ENCODE peak calls at places on chromosomes 12 and 14, in seven cellular contexts. X, R, Y, E, Z, V and P are unnamed samples.

GRCh38 chr14:68384881-68385280 is 408.0 kb downstream of the ZFP36L1 start:
- DNase-seq in X (no peak), E (peak; percentile 37), V (no peak), R (no peak), Y (no peak), Z (no peak), P (no peak)

GRCh38 chr14:90409209-90409730 is 12.4 kb downstream of the CALM1 start:
- DNase-seq in Z (no peak), X (peak; percentile 64), E (peak; percentile 91), R (peak; percentile 97), Y (peak; percentile 28), V (peak; percentile 92), P (peak; percentile 95)

GRCh38 chr12:6215120-6215807 is 15.1 kb downstream of the CD9 start:
- DNase-seq in V (no peak), Z (peak; percentile 94), X (no peak), E (no peak), R (no peak), Y (no peak), P (no peak)

GRCh38 chr12:96907681-96908163 is 665 bp downstream of the NEDD1 start:
- DNase-seq in R (peak; percentile 22), Y (peak; percentile 15), E (peak; percentile 26), V (no peak), Z (peak; percentile 56), X (no peak), P (peak; percentile 12)

GRCh38 chr14:65243766-65244442 is 141.6 kb upstream of the MAX start:
- DNase-seq in E (peak; percentile 40), X (no peak), V (no peak), Y (no peak), R (peak; percentile 54), Z (no peak), P (no peak)

GRCh38 chr12:55681142-55682077 is 26.3 kb downstream of the ITGA7 start:
- DNase-seq in Z (peak; percentile 94), Y (no peak), V (no peak), E (peak; percentile 59), X (peak; percentile 44), R (peak; percentile 63), P (peak; percentile 79)

GRCh38 chr14:38948171-38948570 is 154.9 kb downstream of the SEC23A start:
- DNase-seq in R (peak; percentile 49), V (peak; percentile 29), X (no peak), Z (no peak), E (peak; percentile 77), Y (no peak), P (no peak)

GRCh38 chr12:100279159-100279558 is 12.2 kb downstream of the SCYL2 start:
- DNase-seq in Z (peak; percentile 34), E (no peak), X (no peak), R (no peak), Y (no peak), V (no peak), P (no peak)

GRCh38 chr12:124232654-124232987 is 62.3 kb upstream of the RFLNA start:
- DNase-seq in E (no peak), V (no peak), R (peak; percentile 22), Y (no peak), X (no peak), Z (no peak), P (no peak)

GRCh38 chr12:100752841-100753240 is 41.7 kb upstream of the ANO4 start:
- DNase-seq in Z (no peak), E (peak; percentile 5), Y (no peak), V (no peak), X (no peak), R (peak; percentile 8), P (no peak)

GRCh38 chr12:123107926-123108681 is 42.8 kb downstream of the PITPNM2 start:
- DNase-seq in R (no peak), E (no peak), X (no peak), Y (no peak), Z (no peak), V (no peak), P (no peak)

GRCh38 chr12:85831327-85831990 is 4.8 kb downstream of the RASSF9 start:
- DNase-seq in Y (no peak), Z (no peak), R (no peak), E (peak; percentile 15), V (no peak), X (no peak), P (no peak)

GRCh38 chr12:116354950-116355779 is 77.7 kb upstream of the MED13L start:
- DNase-seq in V (no peak), E (no peak), X (no peak), Z (no peak), Y (no peak), R (no peak), P (no peak)

GRCh38 chr14:76260749-76261148 is 109.0 kb downstream of the GPATCH2L start:
- DNase-seq in E (no peak), Z (no peak), R (no peak), V (no peak), X (no peak), Y (no peak), P (no peak)

GRCh38 chr14:67221248-67221981 is 19.8 kb upstream of the PALS1 start:
- DNase-seq in Y (no peak), X (no peak), R (peak; percentile 50), V (peak; percentile 76), E (peak; percentile 86), Z (no peak), P (peak; percentile 41)

GRCh38 chr12:51721281-51721940 is 127.1 kb downstream of the FIGNL2 start:
- DNase-seq in V (no peak), Z (peak; percentile 90), R (peak; percentile 36), X (peak; percentile 40), E (no peak), Y (no peak), P (peak; percentile 67)

GRCh38 chr14:81323621-81324400 is 76.3 kb downstream of the STON2 start:
- DNase-seq in X (no peak), E (no peak), V (no peak), R (no peak), Z (peak; percentile 77), Y (peak; percentile 69), P (no peak)

GRCh38 chr14:38481939-38482678 is 226.2 kb upstream of the CLEC14A start:
- DNase-seq in Y (no peak), R (peak; percentile 72), Z (peak; percentile 5), V (no peak), X (no peak), E (peak; percentile 79), P (peak; percentile 42)

GRCh38 chr14:104370256-104370870 is 209.2 kb upstream of the C14orf180 start:
- DNase-seq in R (no peak), V (no peak), Z (peak; percentile 74), X (peak; percentile 26), Y (peak; percentile 16), E (no peak), P (no peak)

GRCh38 chr14:77469041-77469440 is 11.1 kb downstream of the AHSA1 start:
- DNase-seq in V (no peak), X (no peak), Z (no peak), E (no peak), Y (no peak), R (no peak), P (no peak)

DNA sequence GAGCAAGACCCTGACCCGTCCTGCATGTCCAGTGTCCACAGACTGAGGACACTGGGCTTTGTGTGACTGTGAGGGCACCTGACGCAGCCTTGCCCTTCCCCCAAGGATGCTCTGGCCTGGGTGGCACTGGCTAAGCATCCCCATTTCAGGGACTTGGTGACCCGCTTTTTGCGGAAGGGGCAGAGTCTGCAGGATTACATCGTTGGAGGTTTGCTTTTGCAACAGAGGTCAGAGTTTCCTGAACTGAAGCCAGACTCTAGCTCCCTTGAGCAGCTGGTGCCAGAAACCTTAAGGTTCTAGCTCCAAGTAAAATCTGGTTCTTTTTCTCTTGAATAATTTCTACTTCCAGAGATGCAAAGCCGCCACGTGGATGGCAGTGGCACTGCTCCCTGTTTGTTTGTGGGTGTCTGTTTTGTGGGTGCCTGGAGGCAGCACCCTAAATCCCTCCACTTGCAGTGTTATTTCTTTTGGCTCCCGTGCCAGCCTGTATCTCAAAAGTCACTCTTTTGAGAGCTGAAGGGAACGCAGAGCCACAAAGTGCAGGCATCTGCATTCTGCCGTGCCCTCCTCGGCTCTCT is 184.7 kb downstream of the TSPAN9 start:
- DNase-seq in R (peak; percentile 45), E (no peak), X (no peak), Z (no peak), Y (no peak), V (no peak), P (no peak)
- TF ChIP-seq CTCF in R (peak; percentile 4), E (no peak), X (no peak), Z (peak; percentile 14), Y (no peak), V (no peak), P (no peak)

DNA sequence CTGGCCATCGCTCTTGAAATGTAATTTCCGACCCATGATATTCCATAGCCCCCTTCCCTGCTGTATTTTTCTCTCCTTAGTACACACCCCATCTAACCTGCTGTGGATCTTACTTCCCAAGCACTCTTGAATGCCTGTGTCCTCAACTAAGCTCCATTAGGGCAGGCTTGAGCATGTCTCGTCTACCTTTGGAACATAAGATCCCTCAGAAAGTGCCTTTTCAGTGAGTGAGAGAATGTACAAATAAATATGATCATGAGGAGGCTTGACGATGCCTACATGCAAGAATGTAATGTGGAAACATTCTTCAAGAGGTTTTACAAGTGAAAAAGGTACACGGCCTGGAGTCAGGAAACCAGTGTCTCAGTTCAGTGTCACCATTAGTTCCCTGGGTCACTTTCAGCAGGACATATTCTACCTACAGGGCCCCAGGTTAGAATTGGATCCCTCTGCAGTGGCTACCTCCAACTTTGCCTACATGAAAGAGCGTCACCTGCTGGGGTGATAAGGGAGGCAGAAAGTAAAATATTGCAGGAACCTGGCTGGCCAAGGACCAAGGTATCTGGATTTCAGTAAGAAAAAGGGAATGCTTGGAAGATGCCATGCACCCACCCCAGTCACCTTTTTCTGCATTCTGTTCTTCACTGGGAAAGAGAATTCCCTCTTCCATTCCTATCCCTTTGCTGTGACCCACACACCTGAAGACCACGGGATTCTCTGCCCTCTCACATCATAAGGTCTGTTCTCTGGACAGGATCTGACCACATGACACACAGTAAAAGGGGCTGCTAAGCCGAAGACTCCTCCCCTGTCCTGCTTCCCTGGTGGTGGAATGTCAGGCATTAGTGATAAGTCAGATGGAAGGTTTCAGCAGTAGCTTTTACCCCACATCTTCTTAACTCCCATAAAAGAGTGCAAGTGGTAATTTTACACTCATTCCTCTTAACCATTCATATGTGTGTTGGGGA is 24.6 kb upstream of the SERPINA1 start:
- DNase-seq in E (no peak), X (no peak), V (no peak), Z (peak; percentile 52), Y (no peak), R (peak; percentile 35), P (no peak)
- TF ChIP-seq CTCF in E (peak; percentile 36), X (no peak), V (peak; percentile 23), Z (peak; percentile 61), Y (peak; percentile 28), R (peak; percentile 64), P (peak; percentile 25)

GRCh38 chr14:23006544-23007419 is 3.2 kb downstream of the C14orf93 start:
- DNase-seq in R (peak; percentile 99), Y (peak; percentile 97), Z (peak; percentile 98), X (peak; percentile 97), V (peak; percentile 86), E (peak; percentile 97), P (peak; percentile 99)
- TF ChIP-seq CTCF in R (peak; percentile 33), Y (peak; percentile 20), Z (no peak), X (peak; percentile 46), V (peak; percentile 54), E (peak; percentile 45), P (no peak)

DNA sequence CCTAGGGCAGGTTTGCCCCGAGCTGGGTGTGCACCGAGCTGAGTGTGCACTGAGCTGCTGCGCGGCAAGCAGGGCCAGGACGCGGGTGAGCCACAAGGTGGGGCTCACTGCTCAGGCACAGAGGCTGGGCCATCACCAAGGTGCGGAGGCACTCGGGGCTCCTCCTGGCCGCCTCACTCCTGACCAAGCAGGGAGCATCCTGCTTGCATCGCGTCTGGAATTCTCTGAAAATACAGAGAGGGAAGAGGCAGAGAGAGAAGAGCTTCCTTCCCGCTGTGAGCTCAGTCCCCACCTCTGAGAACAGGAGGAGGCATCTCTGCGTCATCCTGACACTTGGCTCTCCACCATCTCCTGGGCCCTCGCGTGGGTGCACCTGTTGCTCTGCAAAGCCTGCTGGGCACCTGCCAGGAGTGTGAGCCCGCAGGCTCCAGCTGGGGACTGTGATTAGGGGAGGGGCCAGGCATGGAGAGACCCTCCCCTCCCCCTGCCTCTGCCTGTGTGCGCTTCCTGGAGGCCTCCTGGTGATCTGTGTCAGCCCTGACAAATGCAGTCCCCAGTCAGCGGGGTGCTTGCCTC is 116.3 kb downstream of the GLT1D1 start:
- DNase-seq in Z (peak; percentile 69), R (no peak), Y (no peak), X (peak; percentile 70), E (no peak), V (no peak), P (no peak)
- TF ChIP-seq CTCF in Z (peak; percentile 49), R (no peak), Y (peak; percentile 25), X (peak; percentile 59), E (no peak), V (no peak), P (no peak)